ENCODE peak calls at places on chromosome 1, in five cellular contexts. O is HFF-Myc; B is CD8-positive, alpha-beta memory T cell; K is GM23338; C is left ventricle myocardium inferior. M is an unnamed sample.

GRCh38 chr1:210631399-210631798 is 302.7 kb downstream of the HHAT start:
- DNase-seq in O (no peak), K (no peak), B (no peak), C (no peak), M (no peak)

GRCh38 chr1:110626890-110627289 is 20.7 kb upstream of the KCNA2 start:
- DNase-seq in K (no peak), O (no peak), B (no peak), C (no peak), M (no peak)

GRCh38 chr1:170149971-170150370 is 4.2 kb downstream of the NTMT2 start:
- DNase-seq in C (no peak), B (no peak), O (no peak), K (no peak), M (no peak)

GRCh38 chr1:94646151-94646643 is 104.6 kb upstream of the F3 start:
- DNase-seq in B (no peak), C (no peak), K (no peak), O (peak), M (no peak)

GRCh38 chr1:107964397-107965111 is 426 bp downstream of the VAV3 start:
- DNase-seq in C (no peak), O (no peak), B (peak), K (peak), M (peak)

GRCh38 chr1:58592521-58593134 is 15.6 kb upstream of the TACSTD2 start:
- DNase-seq in K (no peak), O (peak), C (peak), B (no peak), M (no peak)

GRCh38 chr1:237471377-237471776 is 419.3 kb downstream of the ZP4 start:
- DNase-seq in K (no peak), B (no peak), O (no peak), C (no peak), M (no peak)

GRCh38 chr1:216662681-216663080 is 60.5 kb downstream of the ESRRG start:
- DNase-seq in C (no peak), K (no peak), O (no peak), B (no peak), M (no peak)

GRCh38 chr1:173411835-173412742 is 65.0 kb upstream of the PRDX6 start:
- DNase-seq in C (no peak), K (no peak), O (no peak), B (no peak), M (no peak)

GRCh38 chr1:47533176-47534039 is 95.6 kb downstream of the FOXD2 start:
- DNase-seq in C (peak), O (peak), B (no peak), K (peak), M (no peak)

GRCh38 chr1:96790599-96790998 is 69.0 kb downstream of the PTBP2 start:
- DNase-seq in K (no peak), O (no peak), C (no peak), B (no peak), M (no peak)

GRCh38 chr1:235161685-235162327 is 756 bp upstream of the RBM34 start:
- DNase-seq in O (no peak), C (no peak), K (peak), B (no peak), M (no peak)

GRCh38 chr1:89978763-89979162 is 16.1 kb upstream of the ZNF326 start:
- DNase-seq in K (no peak), C (no peak), B (no peak), O (no peak), M (no peak)

GRCh38 chr1:109808703-109809102 is 45.0 kb upstream of the EPS8L3 start:
- DNase-seq in B (no peak), O (no peak), K (no peak), C (no peak), M (no peak)

GRCh38 chr1:169001353-169001752 is 105.1 kb upstream of the ATP1B1 start:
- DNase-seq in O (no peak), C (no peak), B (no peak), K (no peak), M (no peak)

GRCh38 chr1:23555225-23555801 is 4.0 kb downstream of the ID3 start:
- DNase-seq in K (peak), C (no peak), B (no peak), O (no peak), M (no peak)

GRCh38 chr1:245754463-245754961 is 599.7 kb downstream of the KIF26B start:
- DNase-seq in C (no peak), K (peak), O (no peak), B (no peak), M (no peak)

GRCh38 chr1:39105841-39106765 is 80.0 kb downstream of the NDUFS5 start:
- DNase-seq in O (no peak), B (peak), K (peak), C (peak), M (peak)

DNA sequence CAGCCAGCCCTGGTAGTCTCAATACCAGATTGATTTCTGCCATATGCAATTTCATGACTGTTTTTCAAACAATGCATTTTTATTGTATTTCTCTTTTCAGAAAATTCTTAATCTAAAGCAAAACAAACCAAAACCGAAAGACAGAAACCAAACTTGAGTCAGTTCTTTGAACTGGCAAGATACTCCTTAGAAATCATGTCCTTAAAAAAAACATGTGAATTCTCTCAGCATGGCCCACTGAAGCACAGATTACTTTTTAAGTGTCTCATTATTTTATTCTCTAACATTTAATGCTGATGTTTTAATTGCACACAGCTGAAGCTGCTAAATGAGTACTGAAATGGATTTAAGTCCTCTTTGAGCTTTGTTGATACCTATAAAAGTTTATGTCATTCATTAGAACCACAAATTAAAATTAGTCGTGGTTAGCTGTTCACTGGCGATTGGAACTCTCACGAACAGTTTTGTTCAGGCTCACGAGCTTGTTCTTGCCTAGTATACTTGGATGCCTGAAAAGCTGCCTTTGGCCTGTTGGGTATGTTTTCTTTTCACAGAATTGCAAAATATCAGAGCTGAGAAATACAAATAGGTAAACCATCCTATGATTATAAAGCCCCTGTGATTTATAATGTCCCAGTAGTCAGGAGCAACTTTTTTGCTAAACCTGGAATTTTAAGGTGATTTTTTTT is 87.5 kb downstream of the CAMTA1 start:
- DNase-seq in O (no peak), B (no peak), C (no peak), K (no peak), M (no peak)
- H3K4me3 ChIP-seq in O (no peak), B (no peak), C (no peak), K (no peak), M (no peak)

GRCh38 chr1:231392380-231393131 is 29.5 kb downstream of the EGLN1 start:
- DNase-seq in C (no peak), O (no peak), K (peak), B (no peak), M (no peak)

GRCh38 chr1:231395051-231395995 is 26.8 kb downstream of the EGLN1 start:
- DNase-seq in B (no peak), K (no peak), O (peak), C (no peak), M (no peak)

GRCh38 chr1:231395996-231396385 is 26.1 kb downstream of the EGLN1 start:
- DNase-seq in C (no peak), B (no peak), K (no peak), O (no peak), M (no peak)

GRCh38 chr1:231396643-231397042 is 25.4 kb downstream of the EGLN1 start:
- DNase-seq in O (no peak), B (no peak), C (no peak), K (no peak), M (no peak)

DNA sequence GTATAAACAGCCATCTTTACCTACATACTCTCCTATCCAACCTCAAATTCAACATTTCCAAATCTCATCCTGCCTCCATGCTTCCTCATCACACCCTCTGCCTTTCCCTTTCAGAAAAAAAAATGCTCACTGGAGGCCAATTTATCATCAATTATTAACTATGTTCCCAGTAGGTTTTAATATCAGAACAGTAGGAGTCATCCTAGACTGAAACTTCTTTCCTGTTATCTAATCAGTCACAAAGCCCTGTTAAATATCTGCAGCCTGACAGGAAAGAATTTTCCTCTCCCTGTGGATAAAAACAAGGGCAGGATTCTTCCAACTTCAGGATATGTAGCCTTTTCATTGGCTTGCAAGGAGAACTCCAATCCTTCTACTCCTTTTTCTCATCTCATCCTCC is 28.4 kb downstream of the EGLN1 start:
- DNase-seq in O (no peak), C (no peak), B (no peak), K (no peak), M (no peak)
- H3K4me3 ChIP-seq in O (no peak), C (no peak), B (no peak), K (no peak), M (no peak)

GRCh38 chr1:25543425-25544242 is at the start of gene LDLRAP1:
- DNase-seq in K (peak), B (peak), O (no peak), C (peak), M (peak)

GRCh38 chr1:25544243-25544764 is 898 bp downstream of the LDLRAP1 start:
- DNase-seq in B (no peak), K (no peak), O (no peak), C (no peak), M (no peak)

GRCh38 chr1:25541425-25541824 is 2.0 kb upstream of the LDLRAP1 start:
- DNase-seq in B (no peak), C (no peak), K (no peak), O (no peak), M (no peak)

GRCh38 chr1:25541889-25542658 is 1.3 kb upstream of the LDLRAP1 start:
- DNase-seq in K (no peak), B (no peak), O (no peak), C (no peak), M (no peak)

GRCh38 chr1:25543106-25543424 is 341 bp upstream of the LDLRAP1 start:
- DNase-seq in O (no peak), C (no peak), K (no peak), B (no peak), M (no peak)
- H3K4me3 ChIP-seq in O (peak), C (peak), K (peak), B (no peak), M (no peak)

DNA sequence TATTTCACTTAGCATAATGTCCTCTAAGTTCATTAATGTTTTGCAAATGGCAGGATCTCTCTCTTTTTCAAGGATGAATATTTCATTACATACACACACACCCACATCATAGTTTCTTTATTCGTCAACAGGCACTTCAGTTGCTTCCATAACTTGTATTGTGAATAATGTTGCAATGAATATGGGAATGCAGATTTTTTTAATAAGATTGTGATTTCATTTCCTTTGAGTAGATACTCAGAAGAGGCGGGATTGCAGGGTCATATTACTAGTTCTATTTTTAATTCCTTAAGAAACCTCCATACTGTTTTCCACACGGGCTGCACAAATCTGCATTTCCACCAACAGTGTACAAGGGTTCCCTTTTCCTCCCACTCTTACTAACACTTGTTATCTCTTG is 134.0 kb downstream of the CLEC20A start:
- DNase-seq in C (no peak), B (no peak), K (no peak), O (no peak), M (no peak)
- H3K4me3 ChIP-seq in C (no peak), B (no peak), K (no peak), O (no peak), M (no peak)

GRCh38 chr1:197908695-197909336 is 6.4 kb downstream of the C1orf53 start:
- DNase-seq in O (no peak), B (no peak), K (peak), C (no peak), M (no peak)
- H3K4me3 ChIP-seq in O (no peak), B (no peak), K (peak), C (no peak), M (no peak)

M was measured in WERI-Rb-1.